ENCODE peak calls at places on chromosomes 2 and 18, in ten cellular contexts. N is endothelial cell of umbilical vein, T is prostate gland, B is GM12878, I is sigmoid colon, U is spleen, S is Panc1, F is esophagus muscularis mucosa, O is HCT116, A is K562. L is an unnamed sample.
A peak's percentile ranks its signal among the peaks of the same experiment; 100 is the strongest.

GRCh38 chr2:74828534-74828933 is 5.4 kb upstream of the HK2 start:
- DNase-seq in N (no peak), T (no peak), B (no peak), I (no peak), U (no peak), S (no peak), F (no peak), O (no peak), A (no peak), L (no peak)

GRCh38 chr2:80830891-80831290 is 526.3 kb upstream of the LRRTM1 start:
- DNase-seq in N (no peak), T (no peak), B (peak; percentile 34), I (no peak), U (no peak), S (no peak), F (no peak), O (no peak), A (no peak), L (no peak)

GRCh38 chr2:1997409-1997808 is 253.1 kb upstream of the PXDN start:
- DNase-seq in N (no peak), T (no peak), B (no peak), I (no peak), U (no peak), S (no peak), F (no peak), O (no peak), A (no peak), L (no peak)

GRCh38 chr2:37471994-37472393 is 127.6 kb downstream of the QPCT start:
- DNase-seq in N (no peak), T (no peak), B (no peak), I (no peak), U (no peak), S (no peak), F (no peak), O (no peak), A (no peak), L (no peak)

GRCh38 chr2:133379159-133379558 is 189.1 kb downstream of the NCKAP5 start:
- DNase-seq in N (no peak), T (no peak), B (no peak), I (no peak), U (no peak), S (no peak), F (no peak), O (no peak), A (no peak), L (no peak)

GRCh38 chr2:239165206-239165831 is 235.5 kb downstream of the HDAC4 start:
- DNase-seq in N (no peak), T (no peak), B (no peak), I (peak; percentile 62), U (peak; percentile 51), S (no peak), F (no peak), O (no peak), A (no peak), L (no peak)

GRCh38 chr2:41966431-41966893 is 81.4 kb upstream of the PKDCC start:
- DNase-seq in N (peak; percentile 93), T (peak; percentile 27), B (no peak), I (peak; percentile 92), U (no peak), S (peak; percentile 10), F (no peak), O (no peak), A (no peak), L (peak; percentile 76)

GRCh38 chr2:50535971-50536759 is 495.8 kb downstream of the NRXN1 start:
- DNase-seq in N (no peak), T (no peak), B (no peak), I (no peak), U (no peak), S (no peak), F (no peak), O (peak; percentile 10), A (no peak), L (no peak)

GRCh38 chr2:37149626-37150322 is 7.0 kb downstream of the EIF2AK2 start:
- DNase-seq in N (peak; percentile 75), T (no peak), B (no peak), I (no peak), U (no peak), S (no peak), F (no peak), O (no peak), A (no peak), L (no peak)

GRCh38 chr2:160126756-160127155 is 64.3 kb upstream of the PLA2R1 start:
- DNase-seq in N (no peak), T (no peak), B (no peak), I (no peak), U (no peak), S (no peak), F (no peak), O (no peak), A (no peak), L (no peak)

GRCh38 chr18:55422456-55423185 is 165.4 kb downstream of the TCF4 start:
- DNase-seq in N (peak; percentile 86), T (no peak), B (no peak), I (peak; percentile 72), U (no peak), S (no peak), F (no peak), O (no peak), A (no peak), L (no peak)

GRCh38 chr2:30259827-30260679 is 28.7 kb downstream of the LBH start:
- DNase-seq in N (no peak), T (no peak), B (no peak), I (no peak), U (no peak), S (no peak), F (no peak), O (no peak), A (no peak), L (no peak)

GRCh38 chr2:95372845-95373244 is 29.7 kb upstream of the FAHD2A start:
- DNase-seq in N (no peak), T (no peak), B (no peak), I (peak; percentile 36), U (peak; percentile 42), S (no peak), F (no peak), O (no peak), A (no peak), L (peak; percentile 3)

GRCh38 chr2:100766806-100767205 is 53.1 kb upstream of the NPAS2 start:
- DNase-seq in N (no peak), T (no peak), B (no peak), I (no peak), U (no peak), S (peak; percentile 39), F (no peak), O (no peak), A (no peak), L (no peak)

GRCh38 chr2:105809099-105809473 is 64.4 kb downstream of the NCK2 start:
- DNase-seq in N (no peak), T (no peak), B (no peak), I (no peak), U (no peak), S (no peak), F (peak; percentile 66), O (no peak), A (no peak), L (no peak)

GRCh38 chr2:232761301-232761907 is 15.0 kb downstream of the KCNJ13 start:
- DNase-seq in N (peak; percentile 55), T (no peak), B (no peak), I (no peak), U (no peak), S (peak; percentile 4), F (no peak), O (peak; percentile 28), A (peak; percentile 10), L (no peak)

GRCh38 chr2:176812376-176812775 is 400.2 kb upstream of the HNRNPA3 start:
- DNase-seq in N (no peak), T (no peak), B (no peak), I (no peak), U (no peak), S (no peak), F (no peak), O (no peak), A (no peak), L (no peak)

GRCh38 chr2:46568212-46569009 is 89.0 kb downstream of the TMEM247 start:
- DNase-seq in N (no peak), T (no peak), B (no peak), I (no peak), U (no peak), S (no peak), F (no peak), O (no peak), A (no peak), L (no peak)
- H3K4me1 ChIP-seq in N (no peaks in the 10 kb centered on the region), T (no peaks in the 10 kb centered on the region), B (peaks cover 84% of the 10 kb centered on the region), I (no peaks in the 10 kb centered on the region), U (peaks cover 75% of the 10 kb centered on the region), S (no peaks in the 10 kb centered on the region), F (peaks cover 88% of the 10 kb centered on the region), O (no peaks in the 10 kb centered on the region), A (peaks cover 31% of the 10 kb centered on the region), L (peaks cover 28% of the 10 kb centered on the region)

DNA sequence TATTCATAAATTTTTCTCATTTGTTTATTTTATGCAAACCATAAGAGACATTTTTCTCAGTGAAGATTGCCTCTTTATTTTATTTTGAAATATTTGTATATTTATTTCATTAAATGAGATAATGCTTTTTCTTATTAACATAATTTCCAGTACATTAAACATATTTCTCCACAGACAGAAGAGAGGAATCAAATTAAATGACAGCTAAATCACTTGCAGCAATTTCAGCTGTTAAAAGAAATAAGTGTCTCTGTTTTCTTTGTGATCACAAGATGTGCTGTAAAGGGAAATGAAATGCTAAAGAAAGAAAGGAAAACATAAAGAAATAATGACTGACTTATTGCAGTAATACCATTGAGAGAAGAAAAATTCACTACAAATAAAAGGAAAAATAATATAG is 414.0 kb upstream of the FANCL start:
- DNase-seq in N (no peak), T (no peak), B (no peak), I (no peak), U (no peak), S (no peak), F (no peak), O (no peak), A (no peak), L (no peak)
- TF ChIP-seq POLR2AphosphoS5 in N (no peak), T (no peak), B (no peak), I (no peak), U (no peak), S (no peak), F (no peak), O (no peak), A (no peak), L (no peak)

GRCh38 chr2:96816127-96816835 is at the start of gene CNNM3:
- DNase-seq in N (peak; percentile 95), T (peak; percentile 97), B (no peak), I (peak; percentile 98), U (peak; percentile 99), S (peak; percentile 46), F (peak; percentile 99), O (peak; percentile 71), A (peak; percentile 97), L (peak; percentile 97)
- H3K4me1 ChIP-seq in N (peaks cover 13% of the 10 kb centered on the region), T (peaks cover 16% of the 10 kb centered on the region), B (peaks cover 12% of the 10 kb centered on the region), I (no peaks in the 10 kb centered on the region), U (peaks cover 48% of the 10 kb centered on the region), S (peaks cover 34% of the 10 kb centered on the region), F (peaks cover 55% of the 10 kb centered on the region), O (peaks cover 21% of the 10 kb centered on the region), A (peaks cover 34% of the 10 kb centered on the region), L (peaks cover 54% of the 10 kb centered on the region)

DNA sequence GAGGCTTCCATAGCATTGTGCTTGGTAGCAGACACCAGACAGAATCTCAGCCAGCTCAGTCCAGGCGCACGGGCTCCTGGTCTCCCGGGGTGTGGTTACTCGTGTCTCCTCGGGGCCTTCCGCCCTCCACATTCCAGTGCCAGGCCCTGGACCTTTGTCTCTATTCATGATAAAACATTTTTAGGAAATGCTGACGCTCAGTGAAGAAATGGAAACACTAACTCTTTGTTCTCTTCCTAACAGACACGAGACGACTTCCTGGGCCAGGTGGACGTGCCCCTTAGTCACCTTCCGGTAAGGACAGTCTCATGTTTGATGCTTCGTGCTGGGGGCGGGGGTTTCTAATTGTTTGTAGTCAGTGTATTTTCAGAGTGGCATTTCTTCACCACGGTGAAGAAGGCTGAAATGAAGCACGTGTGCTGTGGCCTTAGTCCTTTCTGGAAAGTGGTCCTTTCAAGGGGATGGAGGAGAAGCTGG is 271.8 kb downstream of the NEDD4L start:
- DNase-seq in N (peak; percentile 44), T (no peak), B (no peak), I (no peak), U (no peak), S (no peak), F (no peak), O (peak; percentile 65), A (no peak), L (no peak)
- TF ChIP-seq POLR2AphosphoS5 in N (no peak), T (no peak), B (no peak), I (peak; percentile 55), U (no peak), S (no peak), F (peak; percentile 18), O (no peak), A (no peak), L (peak; percentile 82)

L was measured in upper lobe of left lung.